ENCODE peak calls at places on chromosomes 2 and 18, in four cellular contexts. I is astrocyte of the spinal cord, W is T-helper 1 cell, Q is mammary epithelial cell. K is an unnamed sample.

GRCh38 chr2:231196592-231196991 is 1.8 kb upstream of the ARMC9 start:
- DNase-seq in W (no peak), I (no peak), Q (no peak), K (no peak)

GRCh38 chr2:68937346-68938055 is 15.2 kb downstream of the GKN2 start:
- DNase-seq in Q (no peak), W (no peak), I (no peak), K (no peak)

GRCh38 chr2:9276074-9276473 is 69.5 kb downstream of the ASAP2 start:
- DNase-seq in Q (no peak), W (no peak), I (no peak), K (no peak)

GRCh38 chr2:240930631-240931318 is 24.6 kb downstream of the CROCC2 start:
- DNase-seq in W (no peak), Q (no peak), I (no peak), K (no peak)

GRCh38 chr18:70172225-70172624 is 33.3 kb downstream of the RTTN start:
- DNase-seq in I (peak), W (no peak), Q (no peak), K (no peak)

GRCh38 chr18:9994701-9995100 is 80.9 kb downstream of the VAPA start:
- DNase-seq in I (no peak), W (no peak), Q (no peak), K (no peak)

GRCh38 chr2:106792671-106793070 is 93.3 kb downstream of the ST6GAL2 start:
- DNase-seq in W (no peak), I (no peak), Q (no peak), K (no peak)

GRCh38 chr2:173522356-173522755 is 167.7 kb downstream of the CDCA7 start:
- DNase-seq in W (no peak), I (no peak), Q (no peak), K (no peak)

GRCh38 chr2:55511508-55512124 is 7.9 kb upstream of the CFAP36 start:
- DNase-seq in I (peak), Q (peak), W (no peak), K (peak)

GRCh38 chr2:47091118-47091517 is 64.0 kb downstream of the STPG4 start:
- DNase-seq in W (no peak), I (no peak), Q (no peak), K (no peak)